ENCODE peak calls at places on chromosomes 7 and 10, in seven cellular contexts. G is SJSA1; V is uterus; Y is GM23248; T is A549; R is CD8-positive, alpha-beta T cell; U is left lung. F is an unnamed sample. For H3K4me1, the result is how much of the 10 kb centered on the place peaks cover.

GRCh38 chr10:1782841-1783240 is 45.5 kb upstream of the ADARB2 start:
- DNase-seq in G (no peak), V (no peak), Y (no peak), T (no peak), R (no peak), U (no peak), F (no peak)

GRCh38 chr7:131327049-131327625 is 539 bp upstream of the MKLN1 start:
- DNase-seq in G (peak), V (peak), Y (peak), T (peak), R (no peak), U (no peak), F (peak)

GRCh38 chr7:30226593-30227268 is 57.7 kb upstream of the ZNRF2 start:
- DNase-seq in G (no peak), V (no peak), Y (no peak), T (peak), R (no peak), U (no peak), F (peak)

GRCh38 chr10:75350791-75351190 is 50.8 kb downstream of the ZNF503 start:
- DNase-seq in G (no peak), V (no peak), Y (peak), T (peak), R (no peak), U (no peak), F (no peak)

GRCh38 chr10:47318706-47319105 is 3.5 kb upstream of the GDF2 start:
- DNase-seq in G (no peak), V (no peak), Y (no peak), T (peak), R (no peak), U (peak), F (no peak)

GRCh38 chr10:86192147-86192546 is 174.4 kb downstream of the GRID1 start:
- DNase-seq in G (no peak), V (no peak), Y (no peak), T (no peak), R (no peak), U (no peak), F (no peak)

GRCh38 chr7:32062150-32062549 is 8.1 kb downstream of the PDE1C start:
- DNase-seq in G (peak), V (no peak), Y (peak), T (peak), R (no peak), U (peak), F (peak)

GRCh38 chr10:93074137-93074596 is 474 bp downstream of the CYP26A1 start:
- DNase-seq in G (peak), V (no peak), Y (peak), T (peak), R (no peak), U (peak), F (no peak)

GRCh38 chr10:69202332-69202731 is 17.8 kb upstream of the HKDC1 start:
- DNase-seq in G (no peak), V (no peak), Y (peak), T (no peak), R (no peak), U (no peak), F (no peak)

GRCh38 chr7:29385214-29385613 is 178.4 kb upstream of the PRR15 start:
- DNase-seq in G (no peak), V (no peak), Y (no peak), T (no peak), R (no peak), U (no peak), F (no peak)

GRCh38 chr7:333399-333776 is 43.4 kb downstream of the FOXL3 start:
- DNase-seq in G (peak), V (no peak), Y (peak), T (peak), R (no peak), U (peak), F (peak)

GRCh38 chr7:30595461-30596042 is 874 bp downstream of the GARS1 start:
- DNase-seq in G (no peak), V (no peak), Y (peak), T (no peak), R (no peak), U (no peak), F (no peak)

GRCh38 chr7:116138202-116138801 is 72.0 kb upstream of the TES start:
- DNase-seq in G (no peak), V (no peak), Y (peak), T (peak), R (peak), U (no peak), F (peak)

GRCh38 chr7:116142850-116143249 is 67.5 kb upstream of the TES start:
- DNase-seq in G (no peak), V (no peak), Y (no peak), T (no peak), R (peak), U (no peak), F (no peak)

GRCh38 chr7:116142374-116142773 is 68.0 kb upstream of the TES start:
- DNase-seq in G (no peak), V (no peak), Y (no peak), T (no peak), R (no peak), U (no peak), F (no peak)

GRCh38 chr7:116139807-116140206 is 70.5 kb upstream of the TES start:
- DNase-seq in G (no peak), V (no peak), Y (no peak), T (no peak), R (no peak), U (no peak), F (no peak)

GRCh38 chr7:116139007-116139406 is 71.3 kb upstream of the TES start:
- DNase-seq in G (peak), V (no peak), Y (peak), T (no peak), R (no peak), U (no peak), F (no peak)
- H3K4me1 ChIP-seq in G (under half), V (under half), Y (under half), T (under half), R (under half), U (under half), F (under half)

GRCh38 chr7:43590862-43591550 is 8.1 kb downstream of the STK17A start:
- DNase-seq in G (no peak), V (no peak), Y (no peak), T (no peak), R (no peak), U (no peak), F (no peak)

GRCh38 chr7:43592321-43592720 is 9.4 kb downstream of the STK17A start:
- DNase-seq in G (no peak), V (no peak), Y (peak), T (no peak), R (no peak), U (no peak), F (no peak)

GRCh38 chr7:43589728-43590127 is 6.8 kb downstream of the STK17A start:
- DNase-seq in G (no peak), V (no peak), Y (no peak), T (no peak), R (no peak), U (no peak), F (no peak)

GRCh38 chr7:43593010-43593409 is 10.1 kb downstream of the STK17A start:
- DNase-seq in G (no peak), V (no peak), Y (peak), T (no peak), R (no peak), U (no peak), F (no peak)

GRCh38 chr7:43591551-43592180 is 8.8 kb downstream of the STK17A start:
- DNase-seq in G (no peak), V (no peak), Y (peak), T (no peak), R (no peak), U (no peak), F (peak)
- H3K4me1 ChIP-seq in G (under half), V (under half), Y (half or more), T (half or more), R (half or more), U (under half), F (half or more)

DNA sequence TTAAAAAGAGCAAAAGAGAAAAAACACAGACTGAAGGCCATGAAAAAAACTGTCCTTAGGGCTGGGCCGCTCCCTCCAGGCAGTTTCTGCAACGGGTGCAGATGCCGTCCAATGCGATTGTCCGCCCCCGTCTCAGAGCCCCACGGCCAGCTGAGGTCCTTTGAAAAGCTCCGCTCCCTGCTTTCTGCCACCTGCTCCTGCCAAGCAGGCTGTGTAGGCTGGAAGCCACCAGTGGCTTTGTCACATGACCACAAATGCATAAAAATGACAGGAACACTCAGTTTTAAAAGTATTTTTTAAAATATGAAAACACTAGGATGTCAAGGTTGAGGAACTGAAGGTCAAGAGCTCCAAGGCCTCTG is 71.7 kb downstream of the AMZ1 start:
- DNase-seq in G (no peak), V (no peak), Y (no peak), T (no peak), R (no peak), U (no peak), F (no peak)
- H3K4me1 ChIP-seq in G (half or more), V (under half), Y (half or more), T (under half), R (under half), U (half or more), F (half or more)

DNA sequence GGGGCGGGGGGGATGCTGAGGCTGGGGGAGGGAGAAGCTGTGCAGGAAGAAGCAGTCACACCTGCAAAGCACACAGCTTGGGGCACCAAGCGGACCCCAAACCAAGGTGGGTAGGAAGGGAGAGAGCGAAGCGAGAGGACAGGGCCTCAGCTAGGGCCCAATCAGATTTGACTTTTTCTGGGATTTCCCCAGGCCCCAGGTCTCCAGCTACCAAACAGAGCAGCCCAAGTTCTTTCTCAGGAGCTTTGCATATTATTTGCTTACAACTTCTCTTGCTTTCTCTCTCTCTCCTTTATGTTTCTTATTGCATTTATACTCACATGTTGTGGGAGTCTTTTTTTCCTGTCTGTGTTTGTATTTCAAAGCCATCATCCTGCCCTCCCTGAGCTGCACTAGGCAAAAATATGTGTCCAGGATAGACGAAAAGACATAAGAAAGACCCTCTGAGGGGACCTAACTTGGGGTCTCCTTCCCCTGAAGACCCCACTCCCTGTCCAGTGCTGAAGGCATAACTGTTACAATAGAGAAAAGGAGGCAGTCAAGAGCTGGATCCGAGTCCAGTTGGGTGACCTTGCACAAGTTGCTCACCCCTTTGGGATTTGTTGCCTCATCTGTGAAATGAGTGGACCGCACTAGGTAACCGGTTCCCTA is 50.6 kb upstream of the SMNDC1 start:
- DNase-seq in G (no peak), V (no peak), Y (no peak), T (no peak), R (no peak), U (no peak), F (no peak)
- H3K4me1 ChIP-seq in G (under half), V (under half), Y (half or more), T (half or more), R (under half), U (under half), F (half or more)

DNA sequence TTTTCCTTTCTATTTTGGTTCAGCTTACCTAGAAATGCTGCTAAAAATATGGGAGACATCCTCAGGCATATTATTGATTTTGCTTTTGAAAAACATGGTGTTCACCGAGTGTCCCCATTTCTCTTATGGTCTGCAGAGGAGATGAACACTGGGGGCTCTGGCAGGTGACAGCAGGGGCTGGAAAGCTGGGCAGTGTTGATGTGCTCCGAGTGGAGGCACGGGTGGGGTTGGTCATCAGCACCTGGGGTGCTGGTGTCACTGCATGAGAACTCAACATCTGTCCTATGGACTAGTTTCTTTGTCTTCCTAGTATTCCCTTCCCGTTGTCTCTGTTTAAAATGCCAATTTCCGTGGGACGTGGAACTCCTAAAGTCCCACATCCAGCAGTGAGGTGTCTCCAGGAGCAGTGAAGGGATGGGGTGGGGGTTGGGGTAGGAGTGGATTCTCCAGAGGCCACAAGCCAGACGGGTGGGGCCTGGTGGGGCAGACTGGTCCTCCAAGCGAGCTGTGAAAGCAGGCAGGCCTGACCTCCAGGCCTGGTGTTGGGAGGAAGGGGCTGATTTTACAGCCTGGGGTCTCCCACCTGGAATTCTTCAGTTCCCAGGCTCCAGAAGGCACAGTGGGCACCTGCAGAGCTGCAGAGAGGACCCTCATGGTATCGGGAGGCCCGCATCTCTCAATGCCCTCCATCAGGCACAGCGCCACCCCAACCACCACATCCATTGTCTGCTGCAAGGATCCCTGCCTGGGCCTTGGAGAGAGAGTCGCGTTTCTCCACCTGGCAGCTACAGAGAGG is 24.4 kb downstream of the ZNF775 start:
- DNase-seq in G (no peak), V (no peak), Y (no peak), T (no peak), R (no peak), U (peak), F (no peak)
- H3K4me1 ChIP-seq in G (under half), V (under half), Y (under half), T (under half), R (under half), U (under half), F (under half)

DNA sequence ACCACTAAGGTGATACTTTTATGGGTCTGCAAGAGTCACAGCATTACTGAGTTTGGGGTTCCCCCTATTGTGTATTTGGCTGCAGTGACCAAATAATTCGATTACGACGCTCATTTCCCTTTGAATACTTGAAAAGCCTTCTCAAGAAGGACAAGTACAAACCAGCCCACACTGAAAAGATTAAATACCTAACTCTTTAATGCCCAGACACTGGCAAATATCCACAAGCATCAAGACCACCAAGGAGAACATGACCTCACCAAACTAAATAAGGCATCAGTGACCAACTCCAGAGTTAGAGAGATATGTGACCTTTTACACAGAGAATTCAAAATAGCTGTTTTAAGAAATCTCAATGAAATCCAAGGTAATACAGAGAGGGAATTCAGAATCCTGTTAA is 31.8 kb upstream of the SFTPD start:
- DNase-seq in G (no peak), V (no peak), Y (no peak), T (no peak), R (no peak), U (no peak), F (no peak)
- H3K4me1 ChIP-seq in G (under half), V (under half), Y (under half), T (under half), R (under half), U (under half), F (under half)

DNA sequence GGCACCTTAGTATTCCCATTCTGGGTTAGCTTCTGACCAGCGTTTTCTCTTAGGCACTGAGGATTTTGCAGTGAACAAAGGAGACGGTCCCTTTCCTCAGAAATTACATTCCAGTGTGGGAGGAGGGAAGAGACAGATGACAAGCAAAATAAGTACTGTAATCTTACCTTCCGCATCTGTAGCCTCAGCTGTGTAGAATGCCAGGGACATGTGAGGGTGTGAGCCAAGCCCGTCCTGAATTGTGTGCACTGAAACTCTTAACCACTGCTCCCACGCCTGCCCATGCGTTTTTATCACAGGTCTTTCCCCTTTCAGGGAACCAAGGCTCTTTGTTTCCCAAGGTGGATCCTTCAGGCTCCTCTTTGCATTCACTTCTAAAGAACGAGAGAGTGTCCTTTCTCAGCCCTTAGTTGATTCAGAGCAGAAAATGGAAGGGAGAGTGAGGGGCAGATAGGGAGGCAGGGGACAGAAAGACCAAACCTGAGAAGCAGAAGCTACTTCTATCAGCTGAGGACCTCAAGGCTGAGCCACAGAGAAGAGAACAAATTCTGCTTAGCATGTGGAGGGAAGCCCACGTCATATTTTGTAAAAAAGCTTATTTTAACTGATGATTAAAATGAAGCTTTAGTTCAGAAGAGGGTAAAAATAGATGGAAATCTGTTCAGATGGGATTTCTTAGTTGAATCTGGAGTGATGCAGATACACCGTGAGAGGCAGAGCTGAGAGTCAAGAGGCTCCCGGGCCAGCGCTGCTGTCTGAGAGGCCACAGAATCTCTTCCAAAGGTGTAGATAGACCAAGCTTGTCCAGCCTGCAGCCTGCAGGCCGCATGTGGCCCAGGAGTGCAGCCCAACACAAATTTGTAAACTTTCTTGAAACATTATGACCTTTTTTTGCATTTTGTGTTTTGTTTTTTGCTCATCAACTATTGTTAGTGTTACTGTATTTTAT is 122.5 kb downstream of the CCNY start:
- DNase-seq in G (no peak), V (no peak), Y (no peak), T (no peak), R (no peak), U (no peak), F (no peak)
- H3K4me1 ChIP-seq in G (under half), V (under half), Y (under half), T (under half), R (half or more), U (half or more), F (under half)

DNA sequence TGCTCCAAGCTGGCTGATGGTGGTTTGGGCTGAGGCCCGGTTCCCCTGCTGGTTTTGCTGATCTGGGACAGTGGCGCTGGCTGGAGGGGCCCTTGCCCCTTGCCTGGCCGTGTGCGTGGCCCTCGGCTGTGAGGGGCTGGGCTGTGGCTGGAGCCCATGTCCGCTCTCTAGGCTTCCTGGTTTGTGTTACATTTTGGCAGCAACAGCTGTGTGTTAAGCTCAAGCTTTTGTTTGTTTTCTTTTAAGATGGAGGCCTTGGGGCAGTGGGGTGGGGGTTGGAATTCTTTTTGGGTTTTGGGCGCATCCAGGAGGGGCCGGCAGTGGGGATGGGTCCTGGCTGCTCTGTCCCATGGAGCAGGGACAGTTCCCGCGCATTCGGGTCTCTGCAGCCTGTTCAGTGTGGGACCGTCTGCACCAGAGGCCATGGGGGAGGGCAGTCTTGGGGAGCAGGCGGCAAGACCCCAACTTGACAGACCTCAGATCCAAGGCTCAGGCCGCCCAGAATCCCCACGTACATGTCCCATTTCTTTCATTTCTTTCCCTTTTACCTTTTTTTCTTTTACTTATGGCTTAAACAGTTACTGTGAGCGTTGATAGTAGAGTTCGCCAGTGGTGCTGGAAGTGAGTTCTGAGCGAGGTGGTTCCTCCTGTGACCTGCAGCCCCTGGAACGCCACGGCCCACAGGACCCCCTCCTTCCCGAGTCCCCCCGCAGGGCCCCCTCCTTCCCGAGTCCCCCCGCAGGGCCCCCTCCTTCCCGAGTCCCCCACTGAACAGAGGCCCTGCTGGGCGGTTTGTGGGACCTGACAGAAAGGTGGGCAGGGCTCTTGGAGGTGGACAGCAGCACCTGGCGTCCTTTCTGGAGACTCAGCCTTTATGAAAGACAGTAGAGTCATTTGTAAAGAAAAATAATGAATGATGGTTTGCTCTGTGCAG is 75.3 kb downstream of the INPP5A start:
- DNase-seq in G (no peak), V (no peak), Y (no peak), T (no peak), R (no peak), U (peak), F (no peak)
- H3K4me1 ChIP-seq in G (under half), V (under half), Y (under half), T (under half), R (under half), U (under half), F (under half)

F was measured in PC-9.